ENCODE peak calls at places on chromosome 14, in four cellular contexts. W, Z, J and F are unnamed samples.
A peak's percentile ranks its signal among the peaks of the same experiment; 100 is the strongest.

GRCh38 chr14:101713641-101714349 is 47.7 kb upstream of the PPP2R5C start:
- DNase-seq in Z (no peak), W (no peak), J (no peak), F (no peak)

GRCh38 chr14:90344920-90345557 is 13.3 kb upstream of the NRDE2 start:
- DNase-seq in W (no peak), Z (no peak), J (peak; percentile 36), F (no peak)

GRCh38 chr14:96581902-96582640 is 79.9 kb downstream of the PAPOLA start:
- DNase-seq in J (peak; percentile 14), W (no peak), Z (no peak), F (peak; percentile 36)

GRCh38 chr14:93984070-93984469 is 7.7 kb upstream of the ASB2 start:
- DNase-seq in W (no peak), J (peak; percentile 84), Z (no peak), F (peak; percentile 72)

GRCh38 chr14:96938946-96939345 is 141.8 kb downstream of the VRK1 start:
- DNase-seq in J (peak; percentile 4), Z (no peak), W (no peak), F (no peak)

GRCh38 chr14:92503756-92504491 is 9.7 kb upstream of the RIN3 start:
- DNase-seq in W (peak; percentile 95), Z (no peak), J (peak; percentile 88), F (peak; percentile 74)

GRCh38 chr14:77339407-77339806 is 18.6 kb downstream of the GSTZ1 start:
- DNase-seq in W (no peak), Z (no peak), J (peak; percentile 86), F (peak; percentile 77)

GRCh38 chr14:52342849-52343606 is 28.9 kb downstream of the PTGER2 start:
- DNase-seq in J (peak; percentile 43), Z (no peak), W (no peak), F (no peak)

GRCh38 chr14:24430682-24431568 is 1.2 kb downstream of the KHNYN start:
- DNase-seq in J (peak; percentile 80), W (peak; percentile 14), Z (peak; percentile 64), F (peak; percentile 43)

GRCh38 chr14:35403397-35404245 is 928 bp downstream of the NFKBIA start:
- DNase-seq in W (peak; percentile 89), J (peak; percentile 98), Z (peak; percentile 92), F (peak; percentile 97)

GRCh38 chr14:50347521-50347920 is 35.4 kb downstream of the DMAC2L start:
- DNase-seq in Z (no peak), W (no peak), J (peak; percentile 76), F (peak; percentile 43)

GRCh38 chr14:33280646-33281045 is 342.0 kb downstream of the NPAS3 start:
- DNase-seq in Z (no peak), W (no peak), J (peak; percentile 67), F (peak; percentile 22)

GRCh38 chr14:23186913-23187654 is 3.6 kb upstream of the SLC7A8 start:
- DNase-seq in J (peak; percentile 77), Z (peak; percentile 13), W (peak; percentile 67), F (peak; percentile 80)

GRCh38 chr14:99792551-99793212 is 531 bp upstream of the EML1 start:
- DNase-seq in J (peak; percentile 66), Z (no peak), W (no peak), F (peak; percentile 50)

GRCh38 chr14:54169254-54169924 is 212.8 kb upstream of the BMP4 start:
- DNase-seq in J (peak; percentile 23), W (peak; percentile 25), Z (no peak), F (no peak)

GRCh38 chr14:104708606-104709268 is 15.3 kb upstream of the ADSS1 start:
- DNase-seq in W (peak; percentile 47), Z (peak; percentile 66), J (peak; percentile 58), F (peak; percentile 90)

GRCh38 chr14:70098257-70098809 is 90.4 kb downstream of the SLC8A3 start:
- DNase-seq in J (peak; percentile 10), Z (no peak), W (no peak), F (no peak)

GRCh38 chr14:92659765-92660561 is 88.5 kb downstream of the LGMN start:
- DNase-seq in W (no peak), J (peak; percentile 25), Z (no peak), F (no peak)

GRCh38 chr14:100577321-100577985 is 9.8 kb downstream of the BEGAIN start:
- DNase-seq in W (no peak), J (no peak), Z (no peak), F (no peak)

GRCh38 chr14:72996916-72997315 is 30.0 kb downstream of the ZFYVE1 start:
- DNase-seq in W (no peak), Z (no peak), J (no peak), F (no peak)

GRCh38 chr14:63091394-63091996 is 46.2 kb upstream of the KCNH5 start:
- DNase-seq in J (no peak), Z (no peak), W (no peak), F (no peak)

GRCh38 chr14:95127531-95127911 is 29.8 kb downstream of the DICER1 start:
- DNase-seq in Z (no peak), J (no peak), W (no peak), F (no peak)

GRCh38 chr14:78752789-78753188 is 582.6 kb downstream of the NRXN3 start:
- DNase-seq in W (no peak), J (peak; percentile 3), Z (no peak), F (no peak)

GRCh38 chr14:105315941-105316562 is 1.5 kb downstream of the PACS2 start:
- DNase-seq in J (peak; percentile 28), W (no peak), Z (no peak), F (no peak)

GRCh38 chr14:43041976-43042375 is 1435.3 kb downstream of the LRFN5 start:
- DNase-seq in W (no peak), J (no peak), Z (no peak), F (no peak)

GRCh38 chr14:57038689-57039088 is 228.4 kb upstream of the OTX2 start:
- DNase-seq in Z (no peak), J (no peak), W (no peak), F (no peak)

GRCh38 chr14:94681300-94682060 is 69.3 kb downstream of the SERPINA3 start:
- DNase-seq in Z (no peak), W (peak; percentile 73), J (peak; percentile 78), F (peak; percentile 71)

GRCh38 chr14:71582705-71583104 is 349.5 kb upstream of the RGS6 start:
- DNase-seq in J (peak; percentile 82), W (no peak), Z (no peak), F (peak; percentile 14)

GRCh38 chr14:99968156-99968920 is 96.9 kb upstream of the EVL start:
- DNase-seq in J (peak; percentile 93), W (no peak), Z (no peak), F (peak; percentile 88)

GRCh38 chr14:50821471-50822464 is 9.2 kb downstream of the NIN start:
- DNase-seq in Z (peak; percentile 42), J (no peak), W (no peak), F (no peak)

GRCh38 chr14:77123381-77124344 is 17.9 kb downstream of the ZDHHC22 start:
- DNase-seq in W (no peak), Z (no peak), J (no peak), F (no peak)